ENCODE peak calls at places on chromosomes 3 and 15, in seven cellular contexts. E is effector memory CD8-positive, alpha-beta T cell; S is NCI-H1436; T is stimulated activated CD4-positive, alpha-beta T cell treated with anti-CD3 and anti-CD28 coated beads, TNF-alpha, amount 100 ng/mL, for 1 hour; Y is epithelial cell of prostate; O is stimulated activated naive CD8-positive, alpha-beta T cell treated with anti-CD3 and anti-CD28 coated beads, Interleukin-15, Interleukin-2, amounts not matched to agents 100 U/mL and 50 U/mL, for 24 hours; R is spleen. D is an unnamed sample.
A peak's percentile ranks its signal among the peaks of the same experiment; 100 is the strongest.

GRCh38 chr15:81253846-81254245 is 57.2 kb downstream of the IL16 start:
- DNase-seq in O (no peak), Y (no peak), S (no peak), E (no peak), R (no peak), T (no peak), D (no peak)

GRCh38 chr15:68877626-68878025 is 52.7 kb upstream of the SPESP1 start:
- DNase-seq in R (no peak), S (no peak), O (no peak), E (no peak), Y (no peak), T (no peak), D (no peak)

GRCh38 chr3:167866321-167866720 is 130.8 kb downstream of the SERPINI1 start:
- DNase-seq in R (no peak), T (no peak), E (no peak), S (no peak), Y (no peak), O (no peak), D (no peak)

GRCh38 chr15:41259546-41260189 is 28.6 kb downstream of the CHP1 start:
- DNase-seq in T (no peak), R (no peak), Y (no peak), E (no peak), O (no peak), S (no peak), D (no peak)

GRCh38 chr3:162740941-162741596 is 1244.5 kb downstream of the OTOL1 start:
- DNase-seq in S (no peak), E (no peak), T (no peak), Y (no peak), O (no peak), R (no peak), D (no peak)

GRCh38 chr3:195285403-195285802 is 14.4 kb upstream of the XXYLT1 start:
- DNase-seq in E (no peak), O (no peak), R (no peak), Y (no peak), T (no peak), S (no peak), D (no peak)

GRCh38 chr3:131608296-131608695 is 105.5 kb upstream of the MRPL3 start:
- DNase-seq in R (no peak), O (no peak), S (no peak), E (no peak), T (no peak), Y (no peak), D (no peak)

GRCh38 chr3:115068799-115069198 is 78.3 kb downstream of the ZBTB20 start:
- DNase-seq in S (no peak), Y (no peak), O (no peak), T (no peak), R (no peak), E (no peak), D (no peak)

GRCh38 chr3:159911011-159911663 is 77.5 kb upstream of the IL12A start:
- DNase-seq in E (no peak), T (no peak), R (no peak), O (no peak), Y (no peak), S (no peak), D (no peak)

GRCh38 chr15:69224383-69224782 is 63.9 kb downstream of the GLCE start:
- DNase-seq in S (no peak), T (no peak), E (no peak), O (no peak), Y (no peak), R (no peak), D (no peak)

GRCh38 chr3:110894574-110894973 is 177.0 kb upstream of the NECTIN3 start:
- DNase-seq in S (no peak), R (no peak), Y (no peak), E (no peak), O (no peak), T (no peak), D (no peak)

GRCh38 chr3:46496745-46497555 is 826 bp upstream of the RTP3 start:
- DNase-seq in S (no peak), T (no peak), Y (no peak), O (peak; percentile 48), R (no peak), E (peak; percentile 32), D (no peak)

GRCh38 chr15:75835990-75836952 is 7.0 kb upstream of the UBE2Q2 start:
- DNase-seq in T (no peak), S (no peak), R (no peak), E (no peak), O (no peak), Y (no peak), D (no peak)

GRCh38 chr3:122077293-122078234 is 22.4 kb downstream of the CD86 start:
- DNase-seq in S (no peak), Y (no peak), R (no peak), T (no peak), E (no peak), O (no peak), D (no peak)

GRCh38 chr15:87844031-87844430 is 412.5 kb downstream of the NTRK3 start:
- DNase-seq in S (no peak), O (no peak), T (no peak), Y (no peak), R (no peak), E (no peak), D (no peak)

GRCh38 chr3:182800508-182800907 is 7.2 kb downstream of the ATP11B start:
- DNase-seq in T (no peak), S (no peak), R (no peak), Y (no peak), E (no peak), O (no peak), D (no peak)

GRCh38 chr15:98953000-98953776 is 54.4 kb downstream of the PGPEP1L start:
- DNase-seq in Y (no peak), S (no peak), E (peak; percentile 2), T (no peak), R (peak; percentile 46), O (peak; percentile 11), D (peak; percentile 49)

GRCh38 chr3:87801409-87801808 is 257.4 kb downstream of the CGGBP1 start:
- DNase-seq in S (no peak), E (no peak), O (no peak), Y (no peak), T (no peak), R (no peak), D (no peak)

GRCh38 chr15:52109559-52110451 is 2.8 kb downstream of the BCL2L10 start:
- DNase-seq in S (no peak), O (no peak), T (no peak), Y (no peak), E (no peak), R (no peak), D (no peak)

GRCh38 chr15:74380361-74381189 is 13.1 kb upstream of the CYP11A1 start:
- DNase-seq in S (no peak), E (no peak), O (no peak), T (no peak), R (peak; percentile 64), Y (no peak), D (no peak)

GRCh38 chr3:108757404-108757982 is at the start of gene RETNLB:
- DNase-seq in R (no peak), S (peak; percentile 94), O (no peak), T (no peak), Y (no peak), E (no peak), D (no peak)

GRCh38 chr15:68383161-68384074 is 48.5 kb downstream of the ITGA11 start:
- DNase-seq in O (peak; percentile 47), Y (no peak), S (peak; percentile 2), R (no peak), T (no peak), E (peak; percentile 21), D (no peak)

GRCh38 chr3:141930801-141931200 is 54.4 kb downstream of the ATP1B3 start:
- DNase-seq in S (no peak), T (no peak), E (no peak), O (no peak), Y (no peak), R (no peak), D (no peak)

GRCh38 chr3:32106929-32107362 is 526 bp downstream of the GPD1L start:
- DNase-seq in R (no peak), S (no peak), Y (no peak), O (peak; percentile 30), T (no peak), E (no peak), D (no peak)

GRCh38 chr3:151537751-151538150 is 76.9 kb upstream of the IGSF10 start:
- DNase-seq in T (no peak), R (no peak), E (no peak), O (no peak), Y (no peak), S (no peak), D (no peak)

GRCh38 chr15:31434418-31435255 is 108.0 kb downstream of the KLF13 start:
- DNase-seq in Y (no peak), T (peak; percentile 74), R (peak; percentile 92), O (peak; percentile 83), S (no peak), E (peak; percentile 71), D (no peak)

GRCh38 chr15:70014860-70015490 is 82.7 kb downstream of the TLE3 start:
- DNase-seq in E (no peak), O (no peak), R (peak; percentile 85), Y (no peak), S (no peak), T (no peak), D (no peak)

D was measured in RWPE2.